ENCODE peak calls at places on chromosomes 12 and 14, in seven cellular contexts. One of them, this sample, is unnamed.

GRCh38 chr14:88559852-88560251 is 3.0 kb upstream of the ZC3H14 start:
- DNase-seq in NCI-H69: peak
- DNase-seq in NCI-H1092 treated with DMSO at 0.1 percent for 48 hours: peak
- DNase-seq in NCI-H446 treated with DMSO at 0.1 percent for 48 hours: peak
- DNase-seq in T follicular helper cell: no peak
- DNase-seq in 8988T: no peak
- DNase-seq in posterior cingulate gyrus: no peak
- DNase-seq in this sample: no peak

GRCh38 chr12:22617630-22618029 is 7.3 kb upstream of the ETNK1 start:
- DNase-seq in NCI-H1092 treated with DMSO at 0.1 percent for 48 hours: no peak
- DNase-seq in NCI-H69: no peak
- DNase-seq in 8988T: no peak
- DNase-seq in NCI-H446 treated with DMSO at 0.1 percent for 48 hours: no peak
- DNase-seq in T follicular helper cell: no peak
- DNase-seq in posterior cingulate gyrus: no peak
- DNase-seq in this sample: no peak

GRCh38 chr14:80575763-80576162 is 364.5 kb upstream of the DIO2 start:
- DNase-seq in T follicular helper cell: no peak
- DNase-seq in NCI-H446 treated with DMSO at 0.1 percent for 48 hours: no peak
- DNase-seq in 8988T: no peak
- DNase-seq in NCI-H1092 treated with DMSO at 0.1 percent for 48 hours: no peak
- DNase-seq in NCI-H69: no peak
- DNase-seq in posterior cingulate gyrus: no peak
- DNase-seq in this sample: no peak

GRCh38 chr12:26789731-26790644 is 43.0 kb downstream of the ITPR2 start:
- DNase-seq in posterior cingulate gyrus: no peak
- DNase-seq in NCI-H69: no peak
- DNase-seq in T follicular helper cell: no peak
- DNase-seq in 8988T: no peak
- DNase-seq in NCI-H446 treated with DMSO at 0.1 percent for 48 hours: no peak
- DNase-seq in NCI-H1092 treated with DMSO at 0.1 percent for 48 hours: no peak
- DNase-seq in this sample: no peak

GRCh38 chr12:68310370-68310769 is 21.8 kb downstream of the MDM1 start:
- DNase-seq in posterior cingulate gyrus: no peak
- DNase-seq in T follicular helper cell: no peak
- DNase-seq in NCI-H1092 treated with DMSO at 0.1 percent for 48 hours: no peak
- DNase-seq in NCI-H69: no peak
- DNase-seq in NCI-H446 treated with DMSO at 0.1 percent for 48 hours: no peak
- DNase-seq in 8988T: no peak
- DNase-seq in this sample: no peak

GRCh38 chr12:86724716-86725115 is 468.5 kb upstream of the MGAT4C start:
- DNase-seq in NCI-H1092 treated with DMSO at 0.1 percent for 48 hours: no peak
- DNase-seq in NCI-H69: no peak
- DNase-seq in NCI-H446 treated with DMSO at 0.1 percent for 48 hours: no peak
- DNase-seq in 8988T: no peak
- DNase-seq in posterior cingulate gyrus: no peak
- DNase-seq in T follicular helper cell: no peak
- DNase-seq in this sample: no peak

GRCh38 chr12:3152892-3153291 is 75.7 kb downstream of the TSPAN9 start:
- DNase-seq in 8988T: no peak
- DNase-seq in posterior cingulate gyrus: no peak
- DNase-seq in NCI-H446 treated with DMSO at 0.1 percent for 48 hours: no peak
- DNase-seq in NCI-H1092 treated with DMSO at 0.1 percent for 48 hours: no peak
- DNase-seq in NCI-H69: peak
- DNase-seq in T follicular helper cell: no peak
- DNase-seq in this sample: no peak

GRCh38 chr14:68977137-68977740 is 1.9 kb downstream of the ACTN1 start:
- DNase-seq in T follicular helper cell: no peak
- DNase-seq in NCI-H1092 treated with DMSO at 0.1 percent for 48 hours: no peak
- DNase-seq in NCI-H446 treated with DMSO at 0.1 percent for 48 hours: no peak
- DNase-seq in NCI-H69: no peak
- DNase-seq in posterior cingulate gyrus: no peak
- DNase-seq in 8988T: no peak
- DNase-seq in this sample: no peak

GRCh38 chr12:52215587-52216031 is 17.4 kb upstream of the KRT7 start:
- DNase-seq in T follicular helper cell: no peak
- DNase-seq in NCI-H1092 treated with DMSO at 0.1 percent for 48 hours: no peak
- DNase-seq in NCI-H69: peak
- DNase-seq in posterior cingulate gyrus: no peak
- DNase-seq in NCI-H446 treated with DMSO at 0.1 percent for 48 hours: no peak
- DNase-seq in 8988T: peak
- DNase-seq in this sample: no peak

GRCh38 chr12:91326043-91327027 is 143.7 kb upstream of the DCN start:
- DNase-seq in 8988T: no peak
- DNase-seq in NCI-H1092 treated with DMSO at 0.1 percent for 48 hours: peak
- DNase-seq in T follicular helper cell: no peak
- DNase-seq in NCI-H69: peak
- DNase-seq in posterior cingulate gyrus: no peak
- DNase-seq in NCI-H446 treated with DMSO at 0.1 percent for 48 hours: no peak
- DNase-seq in this sample: no peak

GRCh38 chr14:101927859-101928258 is 36.5 kb upstream of the DYNC1H1 start:
- DNase-seq in NCI-H69: no peak
- DNase-seq in NCI-H446 treated with DMSO at 0.1 percent for 48 hours: no peak
- DNase-seq in posterior cingulate gyrus: peak
- DNase-seq in NCI-H1092 treated with DMSO at 0.1 percent for 48 hours: no peak
- DNase-seq in T follicular helper cell: no peak
- DNase-seq in 8988T: no peak
- DNase-seq in this sample: no peak

GRCh38 chr12:115037830-115038229 is 353.9 kb upstream of the TBX3 start:
- DNase-seq in 8988T: no peak
- DNase-seq in NCI-H69: no peak
- DNase-seq in NCI-H1092 treated with DMSO at 0.1 percent for 48 hours: no peak
- DNase-seq in T follicular helper cell: no peak
- DNase-seq in posterior cingulate gyrus: no peak
- DNase-seq in NCI-H446 treated with DMSO at 0.1 percent for 48 hours: no peak
- DNase-seq in this sample: no peak

GRCh38 chr12:1790470-1790869 is 29.9 kb upstream of the LRTM2 start:
- DNase-seq in NCI-H69: no peak
- DNase-seq in T follicular helper cell: no peak
- DNase-seq in posterior cingulate gyrus: no peak
- DNase-seq in 8988T: no peak
- DNase-seq in NCI-H446 treated with DMSO at 0.1 percent for 48 hours: no peak
- DNase-seq in NCI-H1092 treated with DMSO at 0.1 percent for 48 hours: no peak
- DNase-seq in this sample: no peak

GRCh38 chr14:89719371-89720075 is 235.0 kb downstream of the EFCAB11 start:
- DNase-seq in 8988T: no peak
- DNase-seq in T follicular helper cell: no peak
- DNase-seq in posterior cingulate gyrus: no peak
- DNase-seq in NCI-H446 treated with DMSO at 0.1 percent for 48 hours: no peak
- DNase-seq in NCI-H1092 treated with DMSO at 0.1 percent for 48 hours: no peak
- DNase-seq in NCI-H69: no peak
- DNase-seq in this sample: no peak

GRCh38 chr12:116726749-116727148 is 11.1 kb downstream of the SPRING1 start:
- DNase-seq in NCI-H446 treated with DMSO at 0.1 percent for 48 hours: no peak
- DNase-seq in T follicular helper cell: no peak
- DNase-seq in NCI-H1092 treated with DMSO at 0.1 percent for 48 hours: no peak
- DNase-seq in NCI-H69: no peak
- DNase-seq in 8988T: no peak
- DNase-seq in posterior cingulate gyrus: no peak
- DNase-seq in this sample: no peak

GRCh38 chr12:58529114-58529665 is 391.1 kb downstream of the LRIG3 start:
- DNase-seq in NCI-H1092 treated with DMSO at 0.1 percent for 48 hours: no peak
- DNase-seq in posterior cingulate gyrus: no peak
- DNase-seq in NCI-H446 treated with DMSO at 0.1 percent for 48 hours: no peak
- DNase-seq in T follicular helper cell: no peak
- DNase-seq in 8988T: no peak
- DNase-seq in NCI-H69: peak
- DNase-seq in this sample: no peak

GRCh38 chr12:117646595-117646994 is 285.2 kb upstream of the NOS1 start:
- DNase-seq in T follicular helper cell: no peak
- DNase-seq in NCI-H446 treated with DMSO at 0.1 percent for 48 hours: no peak
- DNase-seq in NCI-H69: peak
- DNase-seq in 8988T: no peak
- DNase-seq in NCI-H1092 treated with DMSO at 0.1 percent for 48 hours: no peak
- DNase-seq in posterior cingulate gyrus: no peak
- DNase-seq in this sample: no peak

GRCh38 chr12:3129301-3130052 is 52.3 kb downstream of the TSPAN9 start:
- DNase-seq in NCI-H69: no peak
- DNase-seq in NCI-H1092 treated with DMSO at 0.1 percent for 48 hours: peak
- DNase-seq in posterior cingulate gyrus: no peak
- DNase-seq in NCI-H446 treated with DMSO at 0.1 percent for 48 hours: no peak
- DNase-seq in T follicular helper cell: no peak
- DNase-seq in 8988T: no peak
- DNase-seq in this sample: no peak

GRCh38 chr12:124609041-124609984 is 41.9 kb upstream of the NCOR2 start:
- DNase-seq in 8988T: peak
- DNase-seq in NCI-H69: peak
- DNase-seq in T follicular helper cell: peak
- DNase-seq in NCI-H1092 treated with DMSO at 0.1 percent for 48 hours: peak
- DNase-seq in NCI-H446 treated with DMSO at 0.1 percent for 48 hours: no peak
- DNase-seq in posterior cingulate gyrus: no peak
- DNase-seq in this sample: no peak

GRCh38 chr12:130222519-130223255 is 60.4 kb downstream of the FZD10 start:
- DNase-seq in NCI-H446 treated with DMSO at 0.1 percent for 48 hours: no peak
- DNase-seq in posterior cingulate gyrus: no peak
- DNase-seq in NCI-H69: no peak
- DNase-seq in NCI-H1092 treated with DMSO at 0.1 percent for 48 hours: no peak
- DNase-seq in 8988T: no peak
- DNase-seq in T follicular helper cell: no peak
- DNase-seq in this sample: no peak

GRCh38 chr14:71629765-71630502 is 302.3 kb upstream of the RGS6 start:
- DNase-seq in NCI-H446 treated with DMSO at 0.1 percent for 48 hours: no peak
- DNase-seq in 8988T: no peak
- DNase-seq in T follicular helper cell: no peak
- DNase-seq in NCI-H1092 treated with DMSO at 0.1 percent for 48 hours: no peak
- DNase-seq in posterior cingulate gyrus: no peak
- DNase-seq in NCI-H69: no peak
- DNase-seq in this sample: no peak

GRCh38 chr12:110686294-110686903 is 2.5 kb downstream of the HVCN1 start:
- DNase-seq in NCI-H69: no peak
- DNase-seq in posterior cingulate gyrus: no peak
- DNase-seq in T follicular helper cell: no peak
- DNase-seq in NCI-H1092 treated with DMSO at 0.1 percent for 48 hours: no peak
- DNase-seq in NCI-H446 treated with DMSO at 0.1 percent for 48 hours: no peak
- DNase-seq in 8988T: no peak
- DNase-seq in this sample: no peak

GRCh38 chr14:65959563-65960024 is 526.6 kb upstream of the CCDC196 start:
- DNase-seq in NCI-H446 treated with DMSO at 0.1 percent for 48 hours: no peak
- DNase-seq in 8988T: no peak
- DNase-seq in T follicular helper cell: no peak
- DNase-seq in NCI-H1092 treated with DMSO at 0.1 percent for 48 hours: no peak
- DNase-seq in posterior cingulate gyrus: no peak
- DNase-seq in NCI-H69: no peak
- DNase-seq in this sample: no peak

GRCh38 chr12:123149088-123149827 is 1.6 kb downstream of the PITPNM2 start:
- DNase-seq in NCI-H1092 treated with DMSO at 0.1 percent for 48 hours: no peak
- DNase-seq in 8988T: no peak
- DNase-seq in posterior cingulate gyrus: no peak
- DNase-seq in NCI-H446 treated with DMSO at 0.1 percent for 48 hours: no peak
- DNase-seq in T follicular helper cell: no peak
- DNase-seq in NCI-H69: no peak
- DNase-seq in this sample: no peak

GRCh38 chr12:8544295-8544694 is 3.6 kb upstream of the CLEC4E start:
- DNase-seq in posterior cingulate gyrus: no peak
- DNase-seq in NCI-H69: peak
- DNase-seq in NCI-H446 treated with DMSO at 0.1 percent for 48 hours: peak
- DNase-seq in T follicular helper cell: peak
- DNase-seq in NCI-H1092 treated with DMSO at 0.1 percent for 48 hours: peak
- DNase-seq in 8988T: no peak
- DNase-seq in this sample: peak

GRCh38 chr14:93369393-93370266 is 22.6 kb downstream of the COX8C start:
- DNase-seq in T follicular helper cell: no peak
- DNase-seq in 8988T: no peak
- DNase-seq in NCI-H1092 treated with DMSO at 0.1 percent for 48 hours: no peak
- DNase-seq in posterior cingulate gyrus: no peak
- DNase-seq in NCI-H446 treated with DMSO at 0.1 percent for 48 hours: no peak
- DNase-seq in NCI-H69: no peak
- DNase-seq in this sample: no peak

GRCh38 chr14:64762044-64763034 is 58.1 kb downstream of the PLEKHG3 start:
- DNase-seq in NCI-H1092 treated with DMSO at 0.1 percent for 48 hours: peak
- DNase-seq in 8988T: no peak
- DNase-seq in T follicular helper cell: peak
- DNase-seq in posterior cingulate gyrus: peak
- DNase-seq in NCI-H446 treated with DMSO at 0.1 percent for 48 hours: peak
- DNase-seq in NCI-H69: peak
- DNase-seq in this sample: peak

GRCh38 chr14:22814373-22814772 is 862 bp downstream of the SLC7A7 start:
- DNase-seq in T follicular helper cell: no peak
- DNase-seq in NCI-H446 treated with DMSO at 0.1 percent for 48 hours: no peak
- DNase-seq in 8988T: no peak
- DNase-seq in posterior cingulate gyrus: no peak
- DNase-seq in NCI-H69: no peak
- DNase-seq in NCI-H1092 treated with DMSO at 0.1 percent for 48 hours: no peak
- DNase-seq in this sample: no peak

GRCh38 chr14:50736932-50737419 is 68.9 kb upstream of the SAV1 start:
- DNase-seq in 8988T: no peak
- DNase-seq in NCI-H1092 treated with DMSO at 0.1 percent for 48 hours: no peak
- DNase-seq in NCI-H446 treated with DMSO at 0.1 percent for 48 hours: no peak
- DNase-seq in T follicular helper cell: no peak
- DNase-seq in posterior cingulate gyrus: no peak
- DNase-seq in NCI-H69: no peak
- DNase-seq in this sample: no peak

GRCh38 chr12:58458093-58458492 is 462.2 kb downstream of the LRIG3 start:
- DNase-seq in posterior cingulate gyrus: no peak
- DNase-seq in NCI-H446 treated with DMSO at 0.1 percent for 48 hours: no peak
- DNase-seq in NCI-H1092 treated with DMSO at 0.1 percent for 48 hours: no peak
- DNase-seq in T follicular helper cell: no peak
- DNase-seq in 8988T: no peak
- DNase-seq in NCI-H69: no peak
- DNase-seq in this sample: no peak

GRCh38 chr14:64478634-64479250 is 13.4 kb downstream of the AKAP5 start:
- DNase-seq in posterior cingulate gyrus: no peak
- DNase-seq in NCI-H69: peak
- DNase-seq in T follicular helper cell: no peak
- DNase-seq in NCI-H1092 treated with DMSO at 0.1 percent for 48 hours: peak
- DNase-seq in 8988T: no peak
- DNase-seq in NCI-H446 treated with DMSO at 0.1 percent for 48 hours: peak
- DNase-seq in this sample: peak

GRCh38 chr12:65335021-65335714 is 56.7 kb downstream of the MSRB3 start:
- DNase-seq in posterior cingulate gyrus: no peak
- DNase-seq in NCI-H1092 treated with DMSO at 0.1 percent for 48 hours: no peak
- DNase-seq in NCI-H446 treated with DMSO at 0.1 percent for 48 hours: no peak
- DNase-seq in NCI-H69: no peak
- DNase-seq in 8988T: no peak
- DNase-seq in T follicular helper cell: no peak
- DNase-seq in this sample: no peak

GRCh38 chr14:49634547-49635334 is at the start of gene DNAAF2:
- DNase-seq in NCI-H446 treated with DMSO at 0.1 percent for 48 hours: no peak
- DNase-seq in T follicular helper cell: peak
- DNase-seq in posterior cingulate gyrus: no peak
- DNase-seq in 8988T: no peak
- DNase-seq in NCI-H1092 treated with DMSO at 0.1 percent for 48 hours: peak
- DNase-seq in NCI-H69: peak
- DNase-seq in this sample: peak

GRCh38 chr14:99910337-99911268 is 117.4 kb downstream of the EML1 start:
- DNase-seq in NCI-H69: peak
- DNase-seq in NCI-H446 treated with DMSO at 0.1 percent for 48 hours: no peak
- DNase-seq in 8988T: no peak
- DNase-seq in posterior cingulate gyrus: no peak
- DNase-seq in T follicular helper cell: no peak
- DNase-seq in NCI-H1092 treated with DMSO at 0.1 percent for 48 hours: no peak
- DNase-seq in this sample: no peak